ENCODE peak calls at places on chromosome 22, in eight cellular contexts. F, A, U, M, D, Q, N and C are unnamed samples.

GRCh38 chr22:37021710-37022482 is 2.4 kb downstream of the MPST start:
- DNase-seq in F (no peak), A (peak), U (peak), M (peak), D (no peak), Q (peak), N (no peak), C (peak)

GRCh38 chr22:44907765-44908737 is 101.8 kb downstream of the PHF21B start:
- DNase-seq in F (no peak), A (no peak), U (no peak), M (no peak), D (no peak), Q (no peak), N (no peak), C (no peak)

GRCh38 chr22:50400931-50401330 is 57.8 kb downstream of the PPP6R2 start:
- DNase-seq in F (no peak), A (no peak), U (no peak), M (no peak), D (no peak), Q (no peak), N (no peak), C (no peak)

GRCh38 chr22:18096823-18097222 is 13.8 kb upstream of the TUBA8 start:
- DNase-seq in F (no peak), A (no peak), U (no peak), M (no peak), D (peak), Q (no peak), N (no peak), C (no peak)

GRCh38 chr22:29798318-29798717 is 31.1 kb downstream of the UQCR10 start:
- DNase-seq in F (no peak), A (no peak), U (no peak), M (no peak), D (no peak), Q (peak), N (no peak), C (no peak)

GRCh38 chr22:36577019-36577418 is 48.1 kb upstream of the EIF3D start:
- DNase-seq in F (peak), A (no peak), U (peak), M (no peak), D (peak), Q (peak), N (no peak), C (peak)

GRCh38 chr22:20258584-20259335 is 9.4 kb downstream of the RTN4R start:
- DNase-seq in F (no peak), A (no peak), U (no peak), M (no peak), D (no peak), Q (no peak), N (no peak), C (no peak)

GRCh38 chr22:49554741-49555140 is 272.9 kb downstream of the BRD1 start:
- DNase-seq in F (no peak), A (no peak), U (no peak), M (no peak), D (no peak), Q (no peak), N (peak), C (no peak)

GRCh38 chr22:24068377-24068680 is 57.2 kb downstream of the CABIN1 start:
- DNase-seq in F (no peak), A (no peak), U (no peak), M (no peak), D (no peak), Q (no peak), N (no peak), C (no peak)

GRCh38 chr22:40620464-40621046 is 16.0 kb downstream of the MRTFA start:
- DNase-seq in F (no peak), A (no peak), U (peak), M (no peak), D (peak), Q (peak), N (no peak), C (peak)

GRCh38 chr22:40190501-40190900 is 12.8 kb downstream of the TNRC6B start:
- DNase-seq in F (no peak), A (no peak), U (no peak), M (no peak), D (no peak), Q (no peak), N (no peak), C (no peak)

GRCh38 chr22:23781533-23781932 is 5.2 kb upstream of the SMARCB1 start:
- DNase-seq in F (peak), A (no peak), U (peak), M (no peak), D (no peak), Q (no peak), N (no peak), C (peak)

GRCh38 chr22:21074092-21074715 is 28.5 kb downstream of the LRRC74B start:
- DNase-seq in F (peak), A (no peak), U (peak), M (no peak), D (peak), Q (peak), N (no peak), C (peak)

GRCh38 chr22:22788460-22789037 is 99.1 kb upstream of the IGLL5 start:
- DNase-seq in F (no peak), A (no peak), U (no peak), M (no peak), D (no peak), Q (no peak), N (no peak), C (no peak)

GRCh38 chr22:25777870-25778269 is 35.9 kb downstream of the MYO18B start:
- DNase-seq in F (no peak), A (no peak), U (peak), M (no peak), D (peak), Q (peak), N (no peak), C (peak)

GRCh38 chr22:37472418-37473006 is 13.7 kb downstream of the MFNG start:
- DNase-seq in F (no peak), A (no peak), U (no peak), M (no peak), D (no peak), Q (peak), N (no peak), C (peak)

GRCh38 chr22:42997577-42997976 is 17.4 kb downstream of the PACSIN2 start:
- DNase-seq in F (no peak), A (no peak), U (no peak), M (no peak), D (no peak), Q (no peak), N (no peak), C (peak)

GRCh38 chr22:40326905-40327735 is 19.2 kb upstream of the ADSL start:
- DNase-seq in F (no peak), A (no peak), U (peak), M (no peak), D (no peak), Q (peak), N (no peak), C (no peak)

GRCh38 chr22:34993548-34993947 is 72.4 kb upstream of the ISX start:
- DNase-seq in F (no peak), A (no peak), U (no peak), M (no peak), D (no peak), Q (no peak), N (no peak), C (no peak)

GRCh38 chr22:20458530-20459151 is 21.0 kb upstream of the SCARF2 start:
- DNase-seq in F (no peak), A (no peak), U (no peak), M (no peak), D (no peak), Q (no peak), N (no peak), C (no peak)

GRCh38 chr22:37148031-37148651 is 1.6 kb downstream of the IL2RB start:
- DNase-seq in F (no peak), A (no peak), U (no peak), M (no peak), D (no peak), Q (no peak), N (no peak), C (no peak)

GRCh38 chr22:37745548-37746365 is 48.9 kb downstream of the TRIOBP start:
- DNase-seq in F (peak), A (peak), U (peak), M (peak), D (peak), Q (peak), N (peak), C (peak)

GRCh38 chr22:49626361-49627216 is 201.1 kb downstream of the BRD1 start:
- DNase-seq in F (no peak), A (no peak), U (no peak), M (no peak), D (no peak), Q (no peak), N (no peak), C (no peak)

GRCh38 chr22:49372530-49373288 is 455.0 kb downstream of the BRD1 start:
- DNase-seq in F (no peak), A (peak), U (no peak), M (no peak), D (peak), Q (no peak), N (peak), C (no peak)

GRCh38 chr22:32926600-32926999 is 125.1 kb downstream of the TIMP3 start:
- DNase-seq in F (no peak), A (no peak), U (peak), M (no peak), D (no peak), Q (peak), N (no peak), C (peak)

GRCh38 chr22:36933629-36934028 is 20.2 kb downstream of the CSF2RB start:
- DNase-seq in F (no peak), A (no peak), U (no peak), M (no peak), D (no peak), Q (no peak), N (no peak), C (no peak)

GRCh38 chr22:49753276-49753884 is 74.3 kb downstream of the BRD1 start:
- DNase-seq in F (no peak), A (no peak), U (no peak), M (no peak), D (no peak), Q (no peak), N (no peak), C (no peak)

GRCh38 chr22:28899199-28899853 is 16.0 kb downstream of the ZNRF3 start:
- DNase-seq in F (no peak), A (no peak), U (no peak), M (no peak), D (peak), Q (no peak), N (no peak), C (no peak)

GRCh38 chr22:16956290-16956689 is 51.7 kb downstream of the GAB4 start:
- DNase-seq in F (no peak), A (no peak), U (no peak), M (no peak), D (no peak), Q (no peak), N (no peak), C (no peak)

GRCh38 chr22:23534851-23535717 is 45.0 kb downstream of the IGLL1 start:
- DNase-seq in F (no peak), A (no peak), U (no peak), M (no peak), D (no peak), Q (no peak), N (peak), C (no peak)

GRCh38 chr22:38467904-38468760 is at the start of gene KDELR3:
- DNase-seq in F (peak), A (no peak), U (peak), M (peak), D (peak), Q (peak), N (peak), C (peak)

GRCh38 chr22:22927196-22927887 is 39.7 kb downstream of the IGLL5 start:
- DNase-seq in F (no peak), A (no peak), U (no peak), M (no peak), D (no peak), Q (no peak), N (no peak), C (no peak)